ENCODE peak calls at places on chromosome 2, in nine cellular contexts. One of them, this sample, is unnamed.

GRCh38 chr2:25981596-25982272 is 563 bp downstream of the KIF3C start:
- ATAC-seq in Panc1: peak; percentile 7
- ATAC-seq in DND-41: peak; percentile 61
- ATAC-seq in activated CD8-positive, alpha-beta memory T cell treated with anti-CD3 and anti-CD28 coated beads, Interleukin-2, amount 10 ng/mL, durations not matched to agents 7 days and 5 days: peak; percentile 32
- ATAC-seq in naive thymus-derived CD8-positive, alpha-beta T cell: peak; percentile 38
- ATAC-seq in activated naive CD8-positive, alpha-beta T cell treated with anti-CD3 and anti-CD28 coated beads, Interleukin-2, amount 50 U/mL, for 24 hours: peak; percentile 29
- ATAC-seq in A549: peak; percentile 19
- ATAC-seq in Right ventricle myocardium inferior: peak; percentile 18
- ATAC-seq in activated T-cell treated with anti-CD3 and anti-CD28 coated beads, Interleukin-2, amount 50 U/mL, for 4 hours: peak; percentile 36
- ATAC-seq in this sample: peak; percentile 61

GRCh38 chr2:133674066-133674432 is 105.8 kb upstream of the NCKAP5 start:
- ATAC-seq in Panc1: no peak
- ATAC-seq in DND-41: no peak
- ATAC-seq in activated CD8-positive, alpha-beta memory T cell treated with anti-CD3 and anti-CD28 coated beads, Interleukin-2, amount 10 ng/mL, durations not matched to agents 7 days and 5 days: no peak
- ATAC-seq in naive thymus-derived CD8-positive, alpha-beta T cell: no peak
- ATAC-seq in activated naive CD8-positive, alpha-beta T cell treated with anti-CD3 and anti-CD28 coated beads, Interleukin-2, amount 50 U/mL, for 24 hours: no peak
- ATAC-seq in A549: peak; percentile 59
- ATAC-seq in Right ventricle myocardium inferior: no peak
- ATAC-seq in activated T-cell treated with anti-CD3 and anti-CD28 coated beads, Interleukin-2, amount 50 U/mL, for 4 hours: no peak
- ATAC-seq in this sample: no peak

GRCh38 chr2:86022661-86023365 is 82.9 kb downstream of the POLR1A start:
- ATAC-seq in Panc1: no peak
- ATAC-seq in DND-41: peak; percentile 21
- ATAC-seq in activated CD8-positive, alpha-beta memory T cell treated with anti-CD3 and anti-CD28 coated beads, Interleukin-2, amount 10 ng/mL, durations not matched to agents 7 days and 5 days: no peak
- ATAC-seq in naive thymus-derived CD8-positive, alpha-beta T cell: no peak
- ATAC-seq in activated naive CD8-positive, alpha-beta T cell treated with anti-CD3 and anti-CD28 coated beads, Interleukin-2, amount 50 U/mL, for 24 hours: peak; percentile 66
- ATAC-seq in A549: no peak
- ATAC-seq in Right ventricle myocardium inferior: no peak
- ATAC-seq in activated T-cell treated with anti-CD3 and anti-CD28 coated beads, Interleukin-2, amount 50 U/mL, for 4 hours: no peak
- ATAC-seq in this sample: peak; percentile 77

GRCh38 chr2:38184964-38185603 is 109.1 kb upstream of the CYP1B1 start:
- ATAC-seq in Panc1: no peak
- ATAC-seq in DND-41: peak; percentile 48
- ATAC-seq in activated CD8-positive, alpha-beta memory T cell treated with anti-CD3 and anti-CD28 coated beads, Interleukin-2, amount 10 ng/mL, durations not matched to agents 7 days and 5 days: peak; percentile 63
- ATAC-seq in naive thymus-derived CD8-positive, alpha-beta T cell: no peak
- ATAC-seq in activated naive CD8-positive, alpha-beta T cell treated with anti-CD3 and anti-CD28 coated beads, Interleukin-2, amount 50 U/mL, for 24 hours: peak; percentile 28
- ATAC-seq in A549: no peak
- ATAC-seq in Right ventricle myocardium inferior: no peak
- ATAC-seq in activated T-cell treated with anti-CD3 and anti-CD28 coated beads, Interleukin-2, amount 50 U/mL, for 4 hours: no peak
- ATAC-seq in this sample: peak; percentile 53

GRCh38 chr2:173388795-173389194 is 34.1 kb downstream of the CDCA7 start:
- ATAC-seq in Panc1: no peak
- ATAC-seq in DND-41: no peak
- ATAC-seq in activated CD8-positive, alpha-beta memory T cell treated with anti-CD3 and anti-CD28 coated beads, Interleukin-2, amount 10 ng/mL, durations not matched to agents 7 days and 5 days: no peak
- ATAC-seq in naive thymus-derived CD8-positive, alpha-beta T cell: no peak
- ATAC-seq in activated naive CD8-positive, alpha-beta T cell treated with anti-CD3 and anti-CD28 coated beads, Interleukin-2, amount 50 U/mL, for 24 hours: no peak
- ATAC-seq in A549: no peak
- ATAC-seq in Right ventricle myocardium inferior: no peak
- ATAC-seq in activated T-cell treated with anti-CD3 and anti-CD28 coated beads, Interleukin-2, amount 50 U/mL, for 4 hours: no peak
- ATAC-seq in this sample: no peak

GRCh38 chr2:237600205-237600846 is 9.8 kb upstream of the RAB17 start:
- ATAC-seq in Panc1: no peak
- ATAC-seq in DND-41: no peak
- ATAC-seq in activated CD8-positive, alpha-beta memory T cell treated with anti-CD3 and anti-CD28 coated beads, Interleukin-2, amount 10 ng/mL, durations not matched to agents 7 days and 5 days: no peak
- ATAC-seq in naive thymus-derived CD8-positive, alpha-beta T cell: no peak
- ATAC-seq in activated naive CD8-positive, alpha-beta T cell treated with anti-CD3 and anti-CD28 coated beads, Interleukin-2, amount 50 U/mL, for 24 hours: no peak
- ATAC-seq in A549: no peak
- ATAC-seq in Right ventricle myocardium inferior: peak; percentile 84
- ATAC-seq in activated T-cell treated with anti-CD3 and anti-CD28 coated beads, Interleukin-2, amount 50 U/mL, for 4 hours: no peak
- ATAC-seq in this sample: no peak

GRCh38 chr2:227623225-227623624 is 5.9 kb downstream of the SCYGR4 start:
- ATAC-seq in Panc1: no peak
- ATAC-seq in DND-41: no peak
- ATAC-seq in activated CD8-positive, alpha-beta memory T cell treated with anti-CD3 and anti-CD28 coated beads, Interleukin-2, amount 10 ng/mL, durations not matched to agents 7 days and 5 days: no peak
- ATAC-seq in naive thymus-derived CD8-positive, alpha-beta T cell: no peak
- ATAC-seq in activated naive CD8-positive, alpha-beta T cell treated with anti-CD3 and anti-CD28 coated beads, Interleukin-2, amount 50 U/mL, for 24 hours: no peak
- ATAC-seq in A549: no peak
- ATAC-seq in Right ventricle myocardium inferior: no peak
- ATAC-seq in activated T-cell treated with anti-CD3 and anti-CD28 coated beads, Interleukin-2, amount 50 U/mL, for 4 hours: no peak
- ATAC-seq in this sample: no peak

GRCh38 chr2:119586085-119586484 is 41.8 kb downstream of the CFAP221 start:
- ATAC-seq in Panc1: no peak
- ATAC-seq in DND-41: no peak
- ATAC-seq in activated CD8-positive, alpha-beta memory T cell treated with anti-CD3 and anti-CD28 coated beads, Interleukin-2, amount 10 ng/mL, durations not matched to agents 7 days and 5 days: no peak
- ATAC-seq in naive thymus-derived CD8-positive, alpha-beta T cell: no peak
- ATAC-seq in activated naive CD8-positive, alpha-beta T cell treated with anti-CD3 and anti-CD28 coated beads, Interleukin-2, amount 50 U/mL, for 24 hours: no peak
- ATAC-seq in A549: peak; percentile 30
- ATAC-seq in Right ventricle myocardium inferior: no peak
- ATAC-seq in activated T-cell treated with anti-CD3 and anti-CD28 coated beads, Interleukin-2, amount 50 U/mL, for 4 hours: no peak
- ATAC-seq in this sample: no peak

GRCh38 chr2:74042606-74043005 is 57.9 kb downstream of the TET3 start:
- ATAC-seq in Panc1: no peak
- ATAC-seq in DND-41: no peak
- ATAC-seq in activated CD8-positive, alpha-beta memory T cell treated with anti-CD3 and anti-CD28 coated beads, Interleukin-2, amount 10 ng/mL, durations not matched to agents 7 days and 5 days: no peak
- ATAC-seq in naive thymus-derived CD8-positive, alpha-beta T cell: no peak
- ATAC-seq in activated naive CD8-positive, alpha-beta T cell treated with anti-CD3 and anti-CD28 coated beads, Interleukin-2, amount 50 U/mL, for 24 hours: no peak
- ATAC-seq in A549: no peak
- ATAC-seq in Right ventricle myocardium inferior: no peak
- ATAC-seq in activated T-cell treated with anti-CD3 and anti-CD28 coated beads, Interleukin-2, amount 50 U/mL, for 4 hours: no peak
- ATAC-seq in this sample: no peak

GRCh38 chr2:39094717-39095363 is 26.0 kb downstream of the SOS1 start:
- ATAC-seq in Panc1: no peak
- ATAC-seq in DND-41: peak; percentile 77
- ATAC-seq in activated CD8-positive, alpha-beta memory T cell treated with anti-CD3 and anti-CD28 coated beads, Interleukin-2, amount 10 ng/mL, durations not matched to agents 7 days and 5 days: peak; percentile 38
- ATAC-seq in naive thymus-derived CD8-positive, alpha-beta T cell: peak; percentile 33
- ATAC-seq in activated naive CD8-positive, alpha-beta T cell treated with anti-CD3 and anti-CD28 coated beads, Interleukin-2, amount 50 U/mL, for 24 hours: no peak
- ATAC-seq in A549: no peak
- ATAC-seq in Right ventricle myocardium inferior: no peak
- ATAC-seq in activated T-cell treated with anti-CD3 and anti-CD28 coated beads, Interleukin-2, amount 50 U/mL, for 4 hours: peak; percentile 3
- ATAC-seq in this sample: peak; percentile 28

GRCh38 chr2:190334479-190335224 is 8.7 kb upstream of the INPP1 start:
- ATAC-seq in Panc1: no peak
- ATAC-seq in DND-41: no peak
- ATAC-seq in activated CD8-positive, alpha-beta memory T cell treated with anti-CD3 and anti-CD28 coated beads, Interleukin-2, amount 10 ng/mL, durations not matched to agents 7 days and 5 days: no peak
- ATAC-seq in naive thymus-derived CD8-positive, alpha-beta T cell: no peak
- ATAC-seq in activated naive CD8-positive, alpha-beta T cell treated with anti-CD3 and anti-CD28 coated beads, Interleukin-2, amount 50 U/mL, for 24 hours: no peak
- ATAC-seq in A549: peak; percentile 91
- ATAC-seq in Right ventricle myocardium inferior: no peak
- ATAC-seq in activated T-cell treated with anti-CD3 and anti-CD28 coated beads, Interleukin-2, amount 50 U/mL, for 4 hours: no peak
- ATAC-seq in this sample: no peak

GRCh38 chr2:67065046-67065445 is 332.1 kb upstream of the ETAA1 start:
- ATAC-seq in Panc1: no peak
- ATAC-seq in DND-41: no peak
- ATAC-seq in activated CD8-positive, alpha-beta memory T cell treated with anti-CD3 and anti-CD28 coated beads, Interleukin-2, amount 10 ng/mL, durations not matched to agents 7 days and 5 days: no peak
- ATAC-seq in naive thymus-derived CD8-positive, alpha-beta T cell: no peak
- ATAC-seq in activated naive CD8-positive, alpha-beta T cell treated with anti-CD3 and anti-CD28 coated beads, Interleukin-2, amount 50 U/mL, for 24 hours: no peak
- ATAC-seq in A549: no peak
- ATAC-seq in Right ventricle myocardium inferior: no peak
- ATAC-seq in activated T-cell treated with anti-CD3 and anti-CD28 coated beads, Interleukin-2, amount 50 U/mL, for 4 hours: no peak
- ATAC-seq in this sample: no peak

GRCh38 chr2:202375006-202375610 is 1.0 kb upstream of the BMPR2 start:
- ATAC-seq in Panc1: peak; percentile 7
- ATAC-seq in DND-41: no peak
- ATAC-seq in activated CD8-positive, alpha-beta memory T cell treated with anti-CD3 and anti-CD28 coated beads, Interleukin-2, amount 10 ng/mL, durations not matched to agents 7 days and 5 days: peak; percentile 9
- ATAC-seq in naive thymus-derived CD8-positive, alpha-beta T cell: peak; percentile 15
- ATAC-seq in activated naive CD8-positive, alpha-beta T cell treated with anti-CD3 and anti-CD28 coated beads, Interleukin-2, amount 50 U/mL, for 24 hours: peak; percentile 6
- ATAC-seq in A549: peak; percentile 25
- ATAC-seq in Right ventricle myocardium inferior: peak; percentile 1
- ATAC-seq in activated T-cell treated with anti-CD3 and anti-CD28 coated beads, Interleukin-2, amount 50 U/mL, for 4 hours: no peak
- ATAC-seq in this sample: peak; percentile 17